ENCODE peak calls at places on chromosomes 2 and 18, in eight cellular contexts. S, A, N, U, K, V, F and O are unnamed samples.

GRCh38 chr2:174062934-174063333 is 97.8 kb upstream of the SP3 start:
- DNase-seq in S (no peak), A (no peak), N (no peak), U (no peak), K (no peak), V (no peak), F (no peak), O (no peak)

GRCh38 chr2:188909036-188909435 is 65.1 kb upstream of the COL3A1 start:
- DNase-seq in S (no peak), A (peak), N (no peak), U (no peak), K (no peak), V (no peak), F (no peak), O (no peak)

GRCh38 chr18:10128906-10129305 is 215.1 kb downstream of the VAPA start:
- DNase-seq in S (no peak), A (no peak), N (no peak), U (no peak), K (no peak), V (no peak), F (no peak), O (no peak)

GRCh38 chr18:27861539-27861938 is 315.4 kb downstream of the CDH2 start:
- DNase-seq in S (no peak), A (no peak), N (no peak), U (no peak), K (no peak), V (no peak), F (peak), O (no peak)

GRCh38 chr2:239586651-239587310 is 186.0 kb upstream of the HDAC4 start:
- DNase-seq in S (no peak), A (no peak), N (no peak), U (no peak), K (no peak), V (no peak), F (no peak), O (no peak)

GRCh38 chr18:79558196-79559120 is 121.1 kb upstream of the CTDP1 start:
- DNase-seq in S (no peak), A (no peak), N (no peak), U (no peak), K (no peak), V (no peak), F (no peak), O (no peak)

GRCh38 chr18:39667905-39668304 is 2102.3 kb upstream of the CELF4 start:
- DNase-seq in S (no peak), A (peak), N (peak), U (no peak), K (no peak), V (no peak), F (no peak), O (peak)

GRCh38 chr2:7075834-7076233 is 158.6 kb downstream of the RNF144A start:
- DNase-seq in S (no peak), A (no peak), N (no peak), U (no peak), K (no peak), V (no peak), F (no peak), O (no peak)

GRCh38 chr18:2337552-2338141 is 233.7 kb downstream of the METTL4 start:
- DNase-seq in S (peak), A (peak), N (peak), U (peak), K (no peak), V (peak), F (no peak), O (no peak)

GRCh38 chr2:170966648-170967396 is 37.8 kb downstream of the GORASP2 start:
- DNase-seq in S (no peak), A (no peak), N (peak), U (no peak), K (no peak), V (no peak), F (no peak), O (peak)

GRCh38 chr2:122749347-122749850 is 993.9 kb downstream of the TSN start:
- DNase-seq in S (no peak), A (no peak), N (no peak), U (no peak), K (no peak), V (no peak), F (no peak), O (no peak)

GRCh38 chr2:75292826-75293225 is 93.5 kb upstream of the TACR1 start:
- DNase-seq in S (no peak), A (peak), N (peak), U (no peak), K (no peak), V (no peak), F (no peak), O (no peak)

GRCh38 chr18:48986851-48987761 is 36.3 kb upstream of the SMAD7 start:
- DNase-seq in S (no peak), A (no peak), N (no peak), U (no peak), K (no peak), V (no peak), F (no peak), O (no peak)

GRCh38 chr2:23380562-23381065 is 4.4 kb upstream of the KLHL29 start:
- DNase-seq in S (no peak), A (no peak), N (peak), U (no peak), K (no peak), V (no peak), F (no peak), O (peak)

GRCh38 chr18:44866103-44866502 is 185.4 kb downstream of the SETBP1 start:
- DNase-seq in S (no peak), A (no peak), N (no peak), U (no peak), K (no peak), V (no peak), F (no peak), O (no peak)

GRCh38 chr2:24421668-24422067 is 61.3 kb upstream of the ITSN2 start:
- DNase-seq in S (no peak), A (peak), N (peak), U (peak), K (no peak), V (peak), F (no peak), O (peak)

GRCh38 chr18:80208620-80209019 is 38.7 kb downstream of the PARD6G start:
- DNase-seq in S (no peak), A (no peak), N (no peak), U (no peak), K (no peak), V (no peak), F (no peak), O (no peak)

GRCh38 chr2:18841248-18842150 is 252.1 kb upstream of the NT5C1B start:
- DNase-seq in S (no peak), A (no peak), N (no peak), U (no peak), K (no peak), V (no peak), F (no peak), O (no peak)

GRCh38 chr2:86068098-86069047 is 37.3 kb downstream of the POLR1A start:
- DNase-seq in S (no peak), A (peak), N (peak), U (no peak), K (no peak), V (peak), F (no peak), O (no peak)